ENCODE peak calls at places on chromosomes 2 and 18, in nine cellular contexts. M is dorsolateral prefrontal cortex, D is fibroblast of pulmonary artery, A is Calu3, X is RWPE1, H is adrenal gland, S is RWPE2, F is Peyer's patch, J is mammary epithelial cell. B is an unnamed sample.

GRCh38 chr2:235041221-235041917 is 89.6 kb downstream of the SH3BP4 start:
- DNase-seq in H (no peak), F (no peak), X (no peak), M (no peak), J (no peak), A (no peak), D (no peak), S (no peak), B (no peak)

GRCh38 chr2:217559084-217559483 is 443.7 kb downstream of the TNS1 start:
- DNase-seq in D (no peak), J (no peak), M (no peak), F (no peak), X (no peak), H (no peak), A (no peak), S (no peak), B (no peak)

GRCh38 chr2:16271231-16271896 is 331.0 kb downstream of the MYCN start:
- DNase-seq in X (no peak), F (no peak), H (no peak), J (no peak), A (no peak), M (no peak), S (no peak), D (no peak), B (no peak)

GRCh38 chr2:59237311-59237710 is 996.2 kb upstream of the FANCL start:
- DNase-seq in J (no peak), A (no peak), D (no peak), S (no peak), X (no peak), F (no peak), M (no peak), H (no peak), B (no peak)

GRCh38 chr18:32167980-32168379 is 21.9 kb upstream of the MEP1B start:
- DNase-seq in X (no peak), F (no peak), M (no peak), J (peak), A (no peak), D (no peak), H (no peak), S (no peak), B (no peak)

GRCh38 chr2:175560521-175561164 is 379.1 kb upstream of the ATP5MC3 start:
- DNase-seq in D (no peak), J (no peak), F (no peak), M (no peak), H (no peak), A (no peak), S (no peak), X (no peak), B (no peak)

GRCh38 chr2:199410130-199410529 is 47.6 kb downstream of the SATB2 start:
- DNase-seq in M (no peak), D (no peak), H (no peak), S (no peak), F (no peak), X (no peak), A (no peak), J (peak), B (no peak)

GRCh38 chr18:22203892-22204536 is 34.6 kb downstream of the GATA6 start:
- DNase-seq in D (no peak), M (no peak), X (no peak), J (no peak), A (no peak), S (no peak), F (no peak), H (no peak), B (no peak)

GRCh38 chr2:178386951-178387602 is 63.9 kb downstream of the PRKRA start:
- DNase-seq in F (no peak), A (no peak), X (no peak), M (no peak), J (no peak), S (no peak), H (no peak), D (peak), B (no peak)

GRCh38 chr18:711330-711692 is 1.1 kb downstream of the ENOSF1 start:
- DNase-seq in X (peak), S (no peak), H (no peak), M (no peak), D (no peak), J (no peak), F (no peak), A (no peak), B (no peak)

GRCh38 chr2:169799555-169799954 is 884 bp downstream of the SSB start:
- DNase-seq in H (no peak), A (no peak), X (no peak), F (no peak), J (no peak), S (no peak), D (peak), M (no peak), B (no peak)

GRCh38 chr2:26847663-26848335 is at the start of gene DPYSL5:
- DNase-seq in D (no peak), H (no peak), M (peak), J (no peak), F (no peak), S (no peak), X (no peak), A (peak), B (peak)

GRCh38 chr2:118913805-118914645 is 28.0 kb upstream of the MARCO start:
- DNase-seq in H (no peak), D (peak), F (no peak), S (no peak), A (no peak), M (no peak), J (peak), X (peak), B (no peak)

GRCh38 chr2:10370895-10371294 is 68.2 kb downstream of the HPCAL1 start:
- DNase-seq in X (no peak), D (no peak), H (no peak), J (no peak), M (no peak), F (no peak), A (no peak), S (peak), B (no peak)
- TF ChIP-seq CTCF in X (no peak), D (no peak), H (no peak), J (no peak), M (no peak), F (no peak), A (no peak), S (no peak), B (no peak)

GRCh38 chr18:11761553-11761952 is 72.5 kb downstream of the GNAL start:
- DNase-seq in J (no peak), A (no peak), H (no peak), M (no peak), D (no peak), F (no peak), X (no peak), S (no peak), B (no peak)
- TF ChIP-seq CTCF in J (peak), A (peak), H (no peak), M (no peak), D (peak), F (no peak), X (no peak), S (peak), B (peak)

DNA sequence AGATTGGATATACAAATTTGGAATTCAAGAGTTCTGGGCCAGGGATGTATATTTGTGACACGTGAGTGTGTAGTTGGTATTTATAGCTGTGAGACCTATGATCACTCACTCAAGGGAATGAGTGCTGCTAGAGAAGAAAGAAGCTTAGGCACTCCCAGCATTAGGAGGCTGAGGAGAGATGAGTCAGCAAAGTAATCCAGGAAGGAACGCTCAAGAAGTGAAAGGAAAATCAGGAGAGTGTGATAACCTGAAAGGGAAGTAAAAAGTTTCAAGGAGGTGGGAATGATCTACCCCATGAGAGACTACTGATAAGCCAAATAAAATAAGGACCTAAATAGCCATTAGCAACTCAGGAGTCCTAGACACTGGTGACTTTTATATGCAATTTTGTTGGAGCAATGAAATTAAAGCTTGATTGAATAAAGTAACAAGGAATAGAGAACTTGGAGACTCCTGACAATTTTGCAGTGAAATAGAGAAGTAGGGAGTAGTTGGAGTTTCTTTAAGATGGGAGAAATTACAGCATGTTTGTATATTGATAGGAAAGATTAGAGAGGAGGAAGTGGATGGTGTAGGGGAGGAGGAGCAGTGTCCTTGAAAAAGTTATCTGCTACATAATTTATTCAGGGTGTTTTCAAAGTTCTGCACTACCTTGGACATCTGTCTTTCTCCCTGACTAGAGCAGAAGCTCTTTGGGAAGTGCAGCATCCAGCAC is 89.9 kb downstream of the UBE2E3 start:
- DNase-seq in D (peak), X (peak), H (no peak), J (peak), A (peak), S (no peak), M (no peak), F (no peak), B (no peak)
- TF ChIP-seq CTCF in D (no peak), X (no peak), H (no peak), J (no peak), A (no peak), S (no peak), M (no peak), F (no peak), B (no peak)

DNA sequence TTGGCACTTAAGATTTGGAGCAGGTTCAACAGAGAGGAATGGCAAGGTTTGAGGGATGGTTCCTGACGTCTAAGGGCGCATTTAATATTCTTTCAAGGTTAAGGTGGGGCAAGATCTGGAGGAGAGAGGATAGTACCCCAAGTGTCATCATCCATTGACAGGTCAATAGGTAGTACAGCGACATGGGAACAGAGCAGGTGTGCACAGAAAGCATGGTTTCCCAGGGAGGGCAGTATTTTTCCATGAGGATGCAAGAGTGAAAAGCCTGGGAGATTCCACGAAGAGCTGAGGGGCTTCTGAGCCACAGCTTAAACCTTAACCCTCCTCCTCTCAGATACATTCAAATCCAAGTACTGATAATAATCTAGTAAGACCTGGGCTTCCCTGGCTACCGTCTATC is 9.1 kb downstream of the HES6 start:
- DNase-seq in D (no peak), S (no peak), F (no peak), X (no peak), M (no peak), A (no peak), J (no peak), H (no peak), B (no peak)
- TF ChIP-seq CTCF in D (no peak), S (no peak), F (no peak), X (no peak), M (no peak), A (no peak), J (no peak), H (no peak), B (no peak)

GRCh38 chr2:66772618-66773017 is 337.7 kb downstream of the MEIS1 start:
- DNase-seq in F (no peak), S (no peak), A (no peak), D (peak), X (no peak), M (no peak), H (no peak), J (no peak), B (no peak)
- TF ChIP-seq CTCF in F (no peak), S (no peak), A (no peak), D (peak), X (no peak), M (no peak), H (no peak), J (no peak), B (no peak)

GRCh38 chr2:240450532-240451107 is 15.2 kb downstream of the GPC1 start:
- DNase-seq in S (no peak), F (no peak), J (no peak), A (no peak), M (no peak), D (no peak), X (no peak), H (no peak), B (no peak)
- TF ChIP-seq CTCF in S (no peak), F (no peak), J (no peak), A (no peak), M (no peak), D (no peak), X (no peak), H (no peak), B (no peak)

GRCh38 chr2:151843669-151844017 is 15.4 kb upstream of the ARL5A start:
- DNase-seq in A (no peak), X (no peak), F (no peak), J (no peak), H (no peak), D (peak), M (no peak), S (no peak), B (no peak)
- TF ChIP-seq CTCF in A (no peak), X (no peak), F (no peak), J (no peak), H (no peak), D (no peak), M (no peak), S (no peak), B (no peak)

GRCh38 chr2:10122500-10123280 is at the start of gene RRM2:
- DNase-seq in D (peak), A (peak), H (peak), J (peak), S (peak), M (peak), F (peak), X (peak), B (peak)
- TF ChIP-seq CTCF in D (no peak), A (no peak), H (no peak), J (no peak), S (no peak), M (no peak), F (no peak), X (no peak), B (no peak)

B was measured in endothelial cell.